ENCODE peak calls at places on chromosome 2, in seven cellular contexts. One of them, this sample, is unnamed.

GRCh38 chr2:24970483-24971299 is 1.1 kb downstream of the DNAJC27 start:
- DNase-seq in thyroid gland: no peak
- DNase-seq in KG1: peak
- DNase-seq in cardiac fibroblast: peak
- DNase-seq in T-helper 9 cell: no peak
- DNase-seq in NCI-H1092 treated with DMSO at 0.1 percent for 48 hours: no peak
- DNase-seq in colonic mucosa: peak
- DNase-seq in this sample: no peak

GRCh38 chr2:111710613-111711012 is 173.4 kb downstream of the ANAPC1 start:
- DNase-seq in thyroid gland: no peak
- DNase-seq in KG1: no peak
- DNase-seq in cardiac fibroblast: no peak
- DNase-seq in T-helper 9 cell: no peak
- DNase-seq in NCI-H1092 treated with DMSO at 0.1 percent for 48 hours: no peak
- DNase-seq in colonic mucosa: no peak
- DNase-seq in this sample: no peak

GRCh38 chr2:114651933-114652332 is 209.5 kb downstream of the DPP10 start:
- DNase-seq in thyroid gland: no peak
- DNase-seq in KG1: no peak
- DNase-seq in cardiac fibroblast: no peak
- DNase-seq in T-helper 9 cell: no peak
- DNase-seq in NCI-H1092 treated with DMSO at 0.1 percent for 48 hours: no peak
- DNase-seq in colonic mucosa: no peak
- DNase-seq in this sample: no peak

GRCh38 chr2:48605482-48606175 is 12.0 kb upstream of the GTF2A1L start:
- DNase-seq in thyroid gland: no peak
- DNase-seq in KG1: no peak
- DNase-seq in cardiac fibroblast: no peak
- DNase-seq in T-helper 9 cell: no peak
- DNase-seq in NCI-H1092 treated with DMSO at 0.1 percent for 48 hours: no peak
- DNase-seq in colonic mucosa: no peak
- DNase-seq in this sample: no peak

GRCh38 chr2:202115385-202116060 is 42.5 kb downstream of the KIAA2012 start:
- DNase-seq in thyroid gland: no peak
- DNase-seq in KG1: no peak
- DNase-seq in cardiac fibroblast: peak
- DNase-seq in T-helper 9 cell: no peak
- DNase-seq in NCI-H1092 treated with DMSO at 0.1 percent for 48 hours: no peak
- DNase-seq in colonic mucosa: no peak
- DNase-seq in this sample: no peak

GRCh38 chr2:173066887-173067676 is 8.6 kb upstream of the MAP3K20 start:
- DNase-seq in thyroid gland: no peak
- DNase-seq in KG1: no peak
- DNase-seq in cardiac fibroblast: no peak
- DNase-seq in T-helper 9 cell: no peak
- DNase-seq in NCI-H1092 treated with DMSO at 0.1 percent for 48 hours: no peak
- DNase-seq in colonic mucosa: no peak
- DNase-seq in this sample: no peak

GRCh38 chr2:126627623-126628022 is 28.3 kb upstream of the GYPC start:
- DNase-seq in thyroid gland: no peak
- DNase-seq in KG1: no peak
- DNase-seq in cardiac fibroblast: peak
- DNase-seq in T-helper 9 cell: no peak
- DNase-seq in NCI-H1092 treated with DMSO at 0.1 percent for 48 hours: no peak
- DNase-seq in colonic mucosa: no peak
- DNase-seq in this sample: no peak

GRCh38 chr2:239767016-239767905 is 257.9 kb downstream of the NDUFA10 start:
- DNase-seq in thyroid gland: no peak
- DNase-seq in KG1: no peak
- DNase-seq in cardiac fibroblast: no peak
- DNase-seq in T-helper 9 cell: no peak
- DNase-seq in NCI-H1092 treated with DMSO at 0.1 percent for 48 hours: no peak
- DNase-seq in colonic mucosa: no peak
- DNase-seq in this sample: no peak

GRCh38 chr2:165582863-165583506 is 113.5 kb downstream of the CSRNP3 start:
- DNase-seq in thyroid gland: peak
- DNase-seq in KG1: no peak
- DNase-seq in cardiac fibroblast: no peak
- DNase-seq in T-helper 9 cell: no peak
- DNase-seq in NCI-H1092 treated with DMSO at 0.1 percent for 48 hours: no peak
- DNase-seq in colonic mucosa: no peak
- DNase-seq in this sample: no peak

GRCh38 chr2:172430027-172430426 is 2.6 kb downstream of the ITGA6 start:
- DNase-seq in thyroid gland: no peak
- DNase-seq in KG1: no peak
- DNase-seq in cardiac fibroblast: no peak
- DNase-seq in T-helper 9 cell: no peak
- DNase-seq in NCI-H1092 treated with DMSO at 0.1 percent for 48 hours: no peak
- DNase-seq in colonic mucosa: no peak
- DNase-seq in this sample: no peak

This sample was measured in lung microvascular endothelial cell.